ENCODE peak calls at places on chromosomes 2 and 18, in four cellular contexts. One of them, this sample, is unnamed. For H3K4me1, the result is how much of the 10 kb centered on the place peaks cover.

GRCh38 chr18:7414459-7414858 is 152.7 kb upstream of the PTPRM start:
- DNase-seq in lung: no peak
- DNase-seq in A549: no peak
- DNase-seq in breast epithelium: no peak
- DNase-seq in this sample: no peak

GRCh38 chr2:88698498-88699233 is 7.2 kb downstream of the RPIA start:
- DNase-seq in lung: no peak
- DNase-seq in A549: no peak
- DNase-seq in breast epithelium: no peak
- DNase-seq in this sample: no peak

GRCh38 chr18:12359515-12359927 is 17.5 kb downstream of the AFG3L2 start:
- DNase-seq in lung: no peak
- DNase-seq in A549: no peak
- DNase-seq in breast epithelium: no peak
- DNase-seq in this sample: no peak

GRCh38 chr2:187126247-187127005 is 277.5 kb upstream of the ZSWIM2 start:
- DNase-seq in lung: no peak
- DNase-seq in A549: no peak
- DNase-seq in breast epithelium: no peak
- DNase-seq in this sample: no peak

GRCh38 chr2:107585851-107586250 is 240.8 kb upstream of the RGPD4 start:
- DNase-seq in lung: no peak
- DNase-seq in A549: peak
- DNase-seq in breast epithelium: no peak
- DNase-seq in this sample: no peak

GRCh38 chr2:1973636-1974035 is 229.3 kb upstream of the PXDN start:
- DNase-seq in lung: no peak
- DNase-seq in A549: no peak
- DNase-seq in breast epithelium: no peak
- DNase-seq in this sample: no peak

GRCh38 chr2:15205562-15205961 is 355.6 kb downstream of the NBAS start:
- DNase-seq in lung: no peak
- DNase-seq in A549: no peak
- DNase-seq in breast epithelium: no peak
- DNase-seq in this sample: no peak

GRCh38 chr2:144477281-144477942 is 42.5 kb downstream of the ZEB2 start:
- DNase-seq in lung: no peak
- DNase-seq in A549: no peak
- DNase-seq in breast epithelium: no peak
- DNase-seq in this sample: no peak

GRCh38 chr18:56562479-56562878 is 75.9 kb downstream of the TXNL1 start:
- DNase-seq in lung: no peak
- DNase-seq in A549: no peak
- DNase-seq in breast epithelium: no peak
- DNase-seq in this sample: no peak

GRCh38 chr18:48797841-48798255 is 152.9 kb downstream of the SMAD7 start:
- DNase-seq in lung: no peak
- DNase-seq in A549: no peak
- DNase-seq in breast epithelium: no peak
- DNase-seq in this sample: no peak

GRCh38 chr2:82089518-82089917 is 1785.0 kb upstream of the LRRTM1 start:
- DNase-seq in lung: no peak
- DNase-seq in A549: no peak
- DNase-seq in breast epithelium: no peak
- DNase-seq in this sample: no peak

GRCh38 chr18:67517224-67517765 is 775 bp upstream of the DSEL start:
- DNase-seq in lung: no peak
- DNase-seq in A549: no peak
- DNase-seq in breast epithelium: no peak
- DNase-seq in this sample: no peak

GRCh38 chr18:76384861-76385680 is 110.0 kb downstream of the ZNF516 start:
- DNase-seq in lung: no peak
- DNase-seq in A549: no peak
- DNase-seq in breast epithelium: no peak
- DNase-seq in this sample: no peak

GRCh38 chr2:238418196-238418998 is 8.3 kb upstream of the ASB1 start:
- DNase-seq in lung: no peak
- DNase-seq in A549: no peak
- DNase-seq in breast epithelium: no peak
- DNase-seq in this sample: no peak

GRCh38 chr18:58213445-58213844 is 169.4 kb downstream of the NEDD4L start:
- DNase-seq in lung: no peak
- DNase-seq in A549: no peak
- DNase-seq in breast epithelium: no peak
- DNase-seq in this sample: no peak

GRCh38 chr2:125167152-125167551 is 1142.1 kb downstream of the CNTNAP5 start:
- DNase-seq in lung: no peak
- DNase-seq in A549: no peak
- DNase-seq in breast epithelium: no peak
- DNase-seq in this sample: no peak

GRCh38 chr18:36451454-36452251 is 154.1 kb downstream of the FHOD3 start:
- DNase-seq in lung: no peak
- DNase-seq in A549: no peak
- DNase-seq in breast epithelium: no peak
- DNase-seq in this sample: no peak

GRCh38 chr2:235059161-235059560 is 107.3 kb downstream of the SH3BP4 start:
- DNase-seq in lung: no peak
- DNase-seq in A549: no peak
- DNase-seq in breast epithelium: no peak
- DNase-seq in this sample: no peak

GRCh38 chr2:96501471-96501874 is 3.7 kb downstream of the NEURL3 start:
- DNase-seq in lung: no peak
- DNase-seq in A549: no peak
- DNase-seq in breast epithelium: no peak
- DNase-seq in this sample: no peak

GRCh38 chr2:120765911-120766757 is 30.5 kb downstream of the GLI2 start:
- DNase-seq in lung: peak
- DNase-seq in A549: peak
- DNase-seq in breast epithelium: peak
- DNase-seq in this sample: peak

GRCh38 chr2:160406591-160407392 is 86.8 kb downstream of the RBMS1 start:
- DNase-seq in lung: peak
- DNase-seq in A549: peak
- DNase-seq in breast epithelium: no peak
- DNase-seq in this sample: peak

GRCh38 chr2:160402997-160403979 is 90.3 kb downstream of the RBMS1 start:
- DNase-seq in lung: no peak
- DNase-seq in A549: peak
- DNase-seq in breast epithelium: no peak
- DNase-seq in this sample: no peak

GRCh38 chr2:160402498-160402897 is 91.1 kb downstream of the RBMS1 start:
- DNase-seq in lung: no peak
- DNase-seq in A549: no peak
- DNase-seq in breast epithelium: no peak
- DNase-seq in this sample: no peak

GRCh38 chr2:160407393-160408204 is 86.0 kb downstream of the RBMS1 start:
- DNase-seq in lung: peak
- DNase-seq in A549: peak
- DNase-seq in breast epithelium: peak
- DNase-seq in this sample: peak

DNA sequence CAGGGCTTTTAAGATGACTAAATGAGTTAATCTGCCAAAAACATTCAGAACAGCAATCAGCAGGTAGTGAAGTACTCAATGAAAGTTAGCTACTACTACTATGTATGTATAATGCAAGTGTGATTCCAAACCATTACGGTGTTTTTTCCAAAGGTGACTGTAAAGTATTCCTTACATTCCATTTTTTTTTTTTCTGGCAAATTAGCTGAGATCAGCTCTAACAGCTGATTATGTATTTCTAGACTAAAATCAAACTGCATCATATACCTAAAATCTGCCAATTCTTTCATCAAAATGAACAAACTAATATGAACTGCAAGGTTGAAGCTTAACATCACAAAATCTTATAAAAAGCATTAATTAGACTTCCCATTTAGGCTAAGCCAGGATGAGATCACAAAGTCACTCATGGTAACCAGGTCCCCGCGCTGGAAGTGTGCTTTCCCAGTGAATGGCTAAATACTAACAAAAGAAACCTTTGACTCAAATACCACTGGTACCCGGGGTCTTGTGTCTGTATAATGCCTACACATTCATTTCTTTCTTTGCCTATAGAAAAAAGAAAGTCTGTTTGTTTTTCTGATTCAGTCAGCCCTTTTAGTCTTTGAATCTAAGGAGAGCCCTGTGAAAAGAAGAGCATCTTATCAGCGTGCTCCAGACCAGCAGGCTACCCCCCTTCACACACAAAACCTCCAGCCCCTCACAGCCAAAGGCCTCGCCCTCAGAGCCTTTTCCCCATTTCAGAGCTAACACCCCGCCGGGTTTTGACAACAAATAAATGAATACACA is 88.3 kb downstream of the RBMS1 start:
- DNase-seq in lung: no peak
- DNase-seq in A549: no peak
- DNase-seq in breast epithelium: no peak
- DNase-seq in this sample: no peak
- H3K4me1 ChIP-seq in lung: under half
- H3K4me1 ChIP-seq in A549: half or more
- H3K4me1 ChIP-seq in breast epithelium: under half
- H3K4me1 ChIP-seq in this sample: half or more

DNA sequence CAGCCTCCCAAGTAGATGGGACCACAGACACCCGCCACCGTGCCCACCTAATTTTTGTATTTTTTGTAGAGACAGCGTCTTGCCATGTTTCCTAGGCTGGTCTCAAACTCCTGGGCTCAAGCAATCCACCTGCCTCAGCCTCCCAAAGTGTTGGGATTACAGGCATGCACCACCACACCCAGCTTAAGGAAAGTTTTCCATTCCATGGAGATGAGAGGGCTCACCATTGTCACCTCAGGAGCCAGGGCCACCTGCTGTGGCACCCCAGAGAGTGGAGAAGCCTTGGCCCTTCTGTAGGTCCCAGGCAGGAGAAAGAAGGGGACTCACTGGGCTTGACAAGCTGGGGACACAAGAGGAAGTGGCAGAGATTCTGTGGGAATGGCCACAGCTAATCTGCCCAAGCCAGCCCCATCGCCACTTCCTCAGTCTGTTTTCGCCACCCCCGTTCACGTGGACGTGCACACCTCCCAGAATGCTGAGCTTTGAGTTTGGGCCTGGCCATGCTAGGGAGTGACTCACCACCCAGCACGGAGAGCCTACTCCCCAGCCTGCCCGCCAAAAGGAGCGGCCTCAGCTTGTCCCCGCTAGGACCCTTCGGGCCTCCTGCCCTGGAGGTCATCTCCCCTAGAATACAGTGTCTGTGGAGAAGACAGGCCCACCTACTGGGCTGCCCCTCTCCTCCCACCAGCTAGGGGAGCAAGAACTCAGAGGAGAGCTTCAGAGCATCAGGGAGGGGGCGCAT is 4.8 kb downstream of the SLC35F6 start:
- DNase-seq in lung: peak
- DNase-seq in A549: peak
- DNase-seq in breast epithelium: peak
- DNase-seq in this sample: no peak
- H3K4me1 ChIP-seq in lung: under half
- H3K4me1 ChIP-seq in A549: half or more
- H3K4me1 ChIP-seq in breast epithelium: under half
- H3K4me1 ChIP-seq in this sample: under half

GRCh38 chr2:218226903-218227302 is 9.9 kb downstream of the ARPC2 start:
- DNase-seq in lung: no peak
- DNase-seq in A549: no peak
- DNase-seq in breast epithelium: no peak
- DNase-seq in this sample: no peak
- H3K4me1 ChIP-seq in lung: under half
- H3K4me1 ChIP-seq in A549: under half
- H3K4me1 ChIP-seq in breast epithelium: under half
- H3K4me1 ChIP-seq in this sample: half or more

GRCh38 chr2:55010149-55010591 is 40.1 kb downstream of the RTN4 start:
- DNase-seq in lung: peak
- DNase-seq in A549: peak
- DNase-seq in breast epithelium: no peak
- DNase-seq in this sample: peak

GRCh38 chr2:55009277-55010055 is 40.8 kb downstream of the RTN4 start:
- DNase-seq in lung: no peak
- DNase-seq in A549: no peak
- DNase-seq in breast epithelium: no peak
- DNase-seq in this sample: peak

GRCh38 chr2:55012648-55013484 is 37.4 kb downstream of the RTN4 start:
- DNase-seq in lung: no peak
- DNase-seq in A549: no peak
- DNase-seq in breast epithelium: no peak
- DNase-seq in this sample: no peak

GRCh38 chr2:55011741-55012574 is 38.3 kb downstream of the RTN4 start:
- DNase-seq in lung: no peak
- DNase-seq in A549: no peak
- DNase-seq in breast epithelium: no peak
- DNase-seq in this sample: no peak

GRCh38 chr2:55010915-55011314 is 39.3 kb downstream of the RTN4 start:
- DNase-seq in lung: peak
- DNase-seq in A549: peak
- DNase-seq in breast epithelium: no peak
- DNase-seq in this sample: no peak
- H3K4me1 ChIP-seq in lung: under half
- H3K4me1 ChIP-seq in A549: half or more
- H3K4me1 ChIP-seq in breast epithelium: under half
- H3K4me1 ChIP-seq in this sample: under half

GRCh38 chr2:74373985-74374384 is 6.1 kb downstream of the DCTN1 start:
- DNase-seq in lung: no peak
- DNase-seq in A549: no peak
- DNase-seq in breast epithelium: no peak
- DNase-seq in this sample: no peak
- H3K4me1 ChIP-seq in lung: under half
- H3K4me1 ChIP-seq in A549: under half
- H3K4me1 ChIP-seq in breast epithelium: under half
- H3K4me1 ChIP-seq in this sample: under half

GRCh38 chr18:495017-495416 is 5.5 kb downstream of the COLEC12 start:
- DNase-seq in lung: no peak
- DNase-seq in A549: no peak
- DNase-seq in breast epithelium: no peak
- DNase-seq in this sample: no peak

GRCh38 chr18:495452-495851 is 5.0 kb downstream of the COLEC12 start:
- DNase-seq in lung: no peak
- DNase-seq in A549: no peak
- DNase-seq in breast epithelium: no peak
- DNase-seq in this sample: no peak

GRCh38 chr18:493974-494601 is 6.4 kb downstream of the COLEC12 start:
- DNase-seq in lung: no peak
- DNase-seq in A549: no peak
- DNase-seq in breast epithelium: no peak
- DNase-seq in this sample: no peak

GRCh38 chr18:492451-492850 is 8.1 kb downstream of the COLEC12 start:
- DNase-seq in lung: no peak
- DNase-seq in A549: no peak
- DNase-seq in breast epithelium: no peak
- DNase-seq in this sample: no peak

GRCh38 chr18:494602-494983 is 5.9 kb downstream of the COLEC12 start:
- DNase-seq in lung: no peak
- DNase-seq in A549: no peak
- DNase-seq in breast epithelium: no peak
- DNase-seq in this sample: no peak
- H3K4me1 ChIP-seq in lung: under half
- H3K4me1 ChIP-seq in A549: under half
- H3K4me1 ChIP-seq in breast epithelium: under half
- H3K4me1 ChIP-seq in this sample: under half

GRCh38 chr2:142870516-142870915 is 6.9 kb upstream of the KYNU start:
- DNase-seq in lung: no peak
- DNase-seq in A549: peak
- DNase-seq in breast epithelium: no peak
- DNase-seq in this sample: no peak
- H3K4me1 ChIP-seq in lung: under half
- H3K4me1 ChIP-seq in A549: half or more
- H3K4me1 ChIP-seq in breast epithelium: under half
- H3K4me1 ChIP-seq in this sample: under half

GRCh38 chr2:217938038-217938437 is 64.8 kb downstream of the TNS1 start:
- DNase-seq in lung: no peak
- DNase-seq in A549: no peak
- DNase-seq in breast epithelium: no peak
- DNase-seq in this sample: no peak
- H3K4me1 ChIP-seq in lung: half or more
- H3K4me1 ChIP-seq in A549: half or more
- H3K4me1 ChIP-seq in breast epithelium: under half
- H3K4me1 ChIP-seq in this sample: under half

This sample was measured in CD8-positive, alpha-beta memory T cell.